ENCODE peak calls at places on chromosomes 12 and 14, in nine cellular contexts. Z is Daoy; G is T follicular helper cell; O is hypothalamus; C is stimulated activated naive B cell treated with anti-CD40 and anti-IgM and Interleukin-4, amounts not matched to agents 10 μg/mL and 1 μg/mL and 100 μg/mL, for 72 hours; U is NCI-H1417; N is OCI-LY7; T is HT1080; M is hepatocyte. S is an unnamed sample.
A peak's percentile ranks its signal among the peaks of the same experiment; 100 is the strongest.

GRCh38 chr12:103501447-103501846 is 5.7 kb upstream of the C12orf42 start:
- DNase-seq in Z (no peak), G (no peak), O (no peak), C (no peak), U (no peak), N (no peak), T (no peak), M (no peak), S (no peak)

GRCh38 chr12:123091756-123092155 is 59.1 kb downstream of the PITPNM2 start:
- DNase-seq in Z (no peak), G (no peak), O (no peak), C (no peak), U (no peak), N (no peak), T (no peak), M (no peak), S (no peak)

GRCh38 chr14:71237556-71237955 is 330.3 kb downstream of the PCNX1 start:
- DNase-seq in Z (no peak), G (no peak), O (no peak), C (no peak), U (no peak), N (no peak), T (no peak), M (no peak), S (no peak)

GRCh38 chr12:105164068-105164467 is 56.5 kb downstream of the WASHC4 start:
- DNase-seq in Z (no peak), G (no peak), O (no peak), C (no peak), U (no peak), N (no peak), T (no peak), M (peak; percentile 7), S (no peak)

GRCh38 chr12:103851127-103851526 is 10.1 kb upstream of the NT5DC3 start:
- DNase-seq in Z (peak; percentile 25), G (no peak), O (no peak), C (no peak), U (no peak), N (no peak), T (peak; percentile 89), M (no peak), S (no peak)

GRCh38 chr12:76830456-76830855 is 48.4 kb downstream of the CSRP2 start:
- DNase-seq in Z (no peak), G (no peak), O (no peak), C (no peak), U (no peak), N (no peak), T (no peak), M (no peak), S (no peak)

GRCh38 chr14:76456891-76457586 is 81.1 kb downstream of the ESRRB start:
- DNase-seq in Z (no peak), G (no peak), O (no peak), C (no peak), U (no peak), N (no peak), T (no peak), M (no peak), S (no peak)

GRCh38 chr14:65676361-65677014 is 264.0 kb downstream of the FUT8 start:
- DNase-seq in Z (no peak), G (no peak), O (no peak), C (no peak), U (no peak), N (no peak), T (no peak), M (no peak), S (no peak)

GRCh38 chr14:93303659-93304058 is 29.2 kb downstream of the BTBD7 start:
- DNase-seq in Z (no peak), G (no peak), O (peak; percentile 14), C (no peak), U (no peak), N (no peak), T (no peak), M (no peak), S (no peak)

GRCh38 chr14:61911534-61911933 is 149.3 kb downstream of the SNAPC1 start:
- DNase-seq in Z (no peak), G (no peak), O (no peak), C (no peak), U (peak; percentile 61), N (no peak), T (no peak), M (no peak), S (no peak)

GRCh38 chr12:69897744-69898143 is 72.7 kb downstream of the MYRFL start:
- DNase-seq in Z (peak; percentile 81), G (no peak), O (peak; percentile 18), C (no peak), U (no peak), N (no peak), T (peak; percentile 77), M (peak; percentile 19), S (no peak)

GRCh38 chr14:63045234-63045611 is at the start of gene KCNH5:
- DNase-seq in Z (peak; percentile 79), G (no peak), O (peak; percentile 4), C (no peak), U (peak; percentile 94), N (no peak), T (no peak), M (peak; percentile 91), S (no peak)

GRCh38 chr12:100128509-100128908 is 14.2 kb downstream of the BLTP3B start:
- DNase-seq in Z (peak; percentile 40), G (no peak), O (peak; percentile 13), C (no peak), U (no peak), N (no peak), T (peak; percentile 14), M (peak; percentile 31), S (peak; percentile 29)

GRCh38 chr14:100438271-100438670 is 115.1 kb downstream of the SLC25A47 start:
- DNase-seq in Z (no peak), G (no peak), O (no peak), C (no peak), U (no peak), N (no peak), T (no peak), M (no peak), S (no peak)

GRCh38 chr12:45918818-45919217 is 71.6 kb downstream of the SCAF11 start:
- DNase-seq in Z (no peak), G (no peak), O (no peak), C (no peak), U (no peak), N (no peak), T (no peak), M (no peak), S (no peak)

GRCh38 chr14:99348816-99349609 is 77.0 kb upstream of the BCL11B start:
- DNase-seq in Z (peak; percentile 43), G (no peak), O (no peak), C (no peak), U (no peak), N (no peak), T (no peak), M (no peak), S (no peak)

GRCh38 chr12:55720071-55720564 is at the start of gene RDH5:
- DNase-seq in Z (no peak), G (no peak), O (peak; percentile 46), C (no peak), U (no peak), N (no peak), T (no peak), M (peak; percentile 90), S (no peak)